ENCODE peak calls at places on chromosomes 13 and 19, in eight cellular contexts. Z is Peyer's patch, U is esophagus squamous epithelium, R is right lobe of liver, N is ovary, M is heart left ventricle, B is breast epithelium, E is tibial nerve. A is an unnamed sample. For H3K36me3, the result is how much of the 10 kb centered on the place peaks cover.

GRCh38 chr13:75411924-75412537 is 69.9 kb downstream of the TBC1D4 start:
- DNase-seq in Z (no peak), N (no peak), M (no peak), E (no peak), R (peak), B (no peak), U (no peak), A (no peak)

GRCh38 chr19:46412983-46413261 is 442 bp downstream of the CCDC8 start:
- DNase-seq in B (no peak), U (no peak), E (no peak), N (no peak), M (no peak), Z (no peak), R (no peak), A (no peak)

GRCh38 chr13:100625447-100625846 is 36.9 kb upstream of the GGACT start:
- DNase-seq in N (no peak), E (no peak), U (no peak), Z (no peak), B (no peak), M (no peak), R (no peak), A (no peak)

GRCh38 chr13:50644081-50644871 is 199.2 kb downstream of the DLEU7 start:
- DNase-seq in B (no peak), U (no peak), N (no peak), Z (no peak), R (no peak), M (no peak), E (no peak), A (no peak)

GRCh38 chr19:4044927-4045557 is 21.7 kb downstream of the ZBTB7A start:
- DNase-seq in R (peak), N (peak), B (no peak), M (no peak), Z (no peak), U (no peak), E (no peak), A (no peak)

GRCh38 chr19:4066682-4067395 is at the start of gene ZBTB7A:
- DNase-seq in U (peak), M (peak), R (peak), N (peak), B (peak), Z (peak), E (peak), A (peak)

GRCh38 chr13:71871844-71872243 is 4.8 kb upstream of the DACH1 start:
- DNase-seq in B (no peak), E (no peak), Z (no peak), U (no peak), R (no peak), M (no peak), N (no peak), A (no peak)

GRCh38 chr13:73335226-73335625 is 276.4 kb downstream of the KLF5 start:
- DNase-seq in R (no peak), U (no peak), M (no peak), Z (no peak), B (no peak), E (no peak), N (no peak), A (no peak)

GRCh38 chr13:80116107-80116506 is 224.8 kb downstream of the SPRY2 start:
- DNase-seq in R (no peak), M (no peak), Z (no peak), N (no peak), U (no peak), E (no peak), B (no peak), A (no peak)

GRCh38 chr13:102346769-102347168 is 55.1 kb downstream of the FGF14 start:
- DNase-seq in E (no peak), N (no peak), U (no peak), M (no peak), B (no peak), R (no peak), Z (no peak), A (no peak)

GRCh38 chr13:112245959-112246358 is 130.2 kb upstream of the SPACA7 start:
- DNase-seq in N (no peak), Z (no peak), B (no peak), U (no peak), M (no peak), R (no peak), E (no peak), A (no peak)

GRCh38 chr19:15014579-15014978 is 34.7 kb upstream of the CASP14 start:
- DNase-seq in R (no peak), B (no peak), N (no peak), Z (no peak), U (no peak), E (no peak), M (no peak), A (no peak)

GRCh38 chr13:98405690-98406344 is 171.1 kb downstream of the STK24 start:
- DNase-seq in M (no peak), Z (no peak), E (no peak), R (no peak), B (no peak), U (no peak), N (no peak), A (no peak)

GRCh38 chr19:46629546-46630025 is 4.7 kb upstream of the PTGIR start:
- DNase-seq in R (no peak), N (no peak), Z (no peak), E (no peak), U (no peak), B (no peak), M (no peak), A (no peak)

GRCh38 chr19:11172576-11172975 is 17.0 kb upstream of the SPC24 start:
- DNase-seq in Z (no peak), B (no peak), U (no peak), E (no peak), N (no peak), M (no peak), R (no peak), A (no peak)

GRCh38 chr19:11173516-11174155 is 18.1 kb upstream of the SPC24 start:
- DNase-seq in Z (no peak), M (no peak), B (no peak), U (no peak), E (no peak), N (no peak), R (no peak), A (no peak)

GRCh38 chr19:11169896-11170678 is 14.5 kb upstream of the SPC24 start:
- DNase-seq in E (no peak), Z (no peak), R (no peak), M (no peak), B (no peak), N (no peak), U (no peak), A (peak)

GRCh38 chr19:11168568-11168967 is 13.0 kb upstream of the SPC24 start:
- DNase-seq in N (no peak), Z (no peak), B (no peak), M (no peak), R (no peak), E (no peak), U (no peak), A (no peak)

GRCh38 chr19:11171144-11171543 is 15.6 kb upstream of the SPC24 start:
- DNase-seq in U (no peak), Z (no peak), B (no peak), E (no peak), N (no peak), M (no peak), R (peak), A (no peak)
- H3K36me3 ChIP-seq in U (under half), Z (half or more), B (under half), E (under half), N (under half), M (half or more), R (under half), A (under half)

GRCh38 chr19:16397791-16398529 is 73.3 kb downstream of the KLF2 start:
- DNase-seq in E (peak), N (no peak), Z (no peak), M (no peak), U (no peak), R (no peak), B (peak), A (no peak)

GRCh38 chr19:16400911-16401675 is 70.7 kb downstream of the EPS15L1 start:
- DNase-seq in M (no peak), N (no peak), U (no peak), Z (no peak), B (peak), R (no peak), E (no peak), A (peak)

GRCh38 chr19:16394681-16395375 is 70.2 kb downstream of the KLF2 start:
- DNase-seq in N (no peak), E (no peak), R (no peak), Z (no peak), M (no peak), B (no peak), U (no peak), A (peak)

GRCh38 chr19:16402076-16402475 is 69.7 kb downstream of the EPS15L1 start:
- DNase-seq in R (no peak), N (no peak), B (no peak), Z (no peak), U (no peak), E (no peak), M (no peak), A (no peak)

DNA sequence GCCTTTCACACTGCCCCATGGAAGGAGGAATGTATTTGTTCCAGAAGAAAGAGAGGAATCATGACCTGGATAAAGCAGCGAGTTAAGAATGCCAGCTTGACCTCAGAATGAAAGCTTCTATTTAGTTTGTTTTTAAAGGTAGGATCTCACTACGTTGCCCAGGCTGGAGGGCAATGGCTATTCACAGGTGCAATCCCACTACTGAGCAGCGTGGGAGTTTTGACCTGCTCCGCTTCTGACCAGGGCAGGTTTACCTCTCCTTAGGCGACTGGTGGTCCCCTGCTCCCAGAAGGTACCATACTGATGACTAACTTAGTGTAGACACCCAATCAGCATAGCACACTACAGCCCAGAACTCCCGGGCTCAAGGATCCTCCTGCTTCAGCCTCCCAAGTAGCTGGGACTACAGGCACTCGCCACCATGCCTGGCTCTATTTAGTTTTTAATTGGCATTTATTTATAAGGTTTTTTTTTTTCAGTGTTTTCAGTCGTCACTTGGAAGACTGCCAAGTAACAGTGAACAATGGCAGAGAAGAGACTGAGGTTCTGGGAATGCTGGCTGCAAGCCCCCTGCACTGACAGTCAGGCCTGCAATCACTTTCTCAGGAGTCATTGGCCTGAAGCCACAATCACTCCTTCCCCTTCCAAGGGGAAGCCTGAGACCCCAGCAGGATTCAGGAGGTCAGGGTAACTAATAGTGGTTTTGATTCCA is 73.1 kb downstream of the EPS15L1 start:
- DNase-seq in Z (no peak), M (no peak), E (no peak), U (no peak), B (no peak), N (no peak), R (no peak), A (no peak)
- H3K27ac ChIP-seq in Z (peak), M (peak), E (peak), U (no peak), B (peak), N (peak), R (no peak), A (peak)

DNA sequence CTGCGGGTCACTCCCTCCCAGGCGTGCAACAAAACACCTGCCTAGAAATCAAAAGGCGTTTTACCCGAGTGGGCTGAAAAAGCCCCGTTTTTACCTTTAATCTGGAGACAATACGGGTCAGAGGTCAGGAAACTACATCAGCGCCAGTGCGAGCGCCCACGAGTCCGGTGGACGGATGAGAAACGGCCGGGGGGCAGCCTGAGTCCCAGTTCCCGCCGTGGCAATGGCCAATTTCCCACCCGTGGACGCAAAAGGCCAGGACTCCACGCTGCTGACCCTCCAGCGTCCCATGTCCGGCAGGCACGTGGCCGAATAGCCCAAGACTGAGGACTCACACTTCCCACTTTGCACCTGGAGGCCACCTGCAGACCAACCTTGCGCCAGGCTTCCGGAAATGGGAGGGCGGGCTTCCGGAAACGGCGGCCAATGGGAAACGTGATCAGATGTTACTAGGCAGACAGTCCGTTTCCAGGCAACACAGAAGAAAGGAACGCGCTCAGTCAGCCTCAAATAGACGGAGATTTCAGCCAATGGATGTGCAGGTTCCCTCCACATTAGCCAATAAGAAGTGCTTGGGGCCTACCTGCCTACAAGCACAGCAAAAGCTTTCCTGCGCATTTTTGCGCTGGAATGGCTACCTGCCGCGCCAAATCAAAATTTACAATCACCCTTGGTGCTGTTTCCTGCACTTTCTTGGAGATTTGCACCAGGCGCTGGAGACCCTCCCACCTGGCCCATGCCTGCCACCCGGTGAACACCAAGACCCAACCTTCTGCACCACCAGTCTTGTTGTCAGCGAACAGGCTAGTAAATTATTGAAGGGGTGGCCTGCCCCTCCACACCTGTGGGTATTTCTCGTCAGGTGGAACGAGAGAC is 47.4 kb downstream of the ZFP14 start:
- DNase-seq in N (peak), Z (peak), U (peak), B (peak), R (peak), E (peak), M (peak), A (peak)
- TF ChIP-seq POLR2A in N (peak), Z (no peak), U (no peak), B (no peak), R (no peak), E (no peak), M (peak), A (no peak)

GRCh38 chr19:35723671-35724070 is 5.9 kb downstream of the KMT2B start:
- DNase-seq in B (no peak), U (no peak), R (no peak), E (no peak), Z (no peak), M (no peak), N (no peak), A (no peak)

GRCh38 chr19:35721374-35721773 is 3.6 kb downstream of the KMT2B start:
- DNase-seq in U (no peak), E (no peak), R (no peak), M (no peak), B (no peak), Z (no peak), N (no peak), A (no peak)

GRCh38 chr19:35722897-35723296 is 5.1 kb downstream of the KMT2B start:
- DNase-seq in E (no peak), M (no peak), Z (no peak), R (no peak), B (no peak), U (no peak), N (no peak), A (no peak)

GRCh38 chr19:35720648-35721047 is 2.8 kb downstream of the KMT2B start:
- DNase-seq in U (no peak), N (no peak), Z (no peak), R (peak), M (no peak), E (no peak), B (no peak), A (no peak)

GRCh38 chr19:35722461-35722860 is 4.7 kb downstream of the KMT2B start:
- DNase-seq in B (no peak), U (no peak), Z (no peak), N (no peak), M (no peak), R (no peak), E (no peak), A (no peak)
- H3K36me3 ChIP-seq in B (under half), U (half or more), Z (half or more), N (under half), M (half or more), R (under half), E (under half), A (under half)

GRCh38 chr13:88188986-88189385 is 517.8 kb downstream of the SLITRK5 start:
- DNase-seq in B (no peak), M (no peak), U (no peak), N (no peak), R (no peak), E (no peak), Z (no peak), A (no peak)
- H3K27ac ChIP-seq in B (no peak), M (no peak), U (no peak), N (no peak), R (no peak), E (no peak), Z (no peak), A (no peak)

DNA sequence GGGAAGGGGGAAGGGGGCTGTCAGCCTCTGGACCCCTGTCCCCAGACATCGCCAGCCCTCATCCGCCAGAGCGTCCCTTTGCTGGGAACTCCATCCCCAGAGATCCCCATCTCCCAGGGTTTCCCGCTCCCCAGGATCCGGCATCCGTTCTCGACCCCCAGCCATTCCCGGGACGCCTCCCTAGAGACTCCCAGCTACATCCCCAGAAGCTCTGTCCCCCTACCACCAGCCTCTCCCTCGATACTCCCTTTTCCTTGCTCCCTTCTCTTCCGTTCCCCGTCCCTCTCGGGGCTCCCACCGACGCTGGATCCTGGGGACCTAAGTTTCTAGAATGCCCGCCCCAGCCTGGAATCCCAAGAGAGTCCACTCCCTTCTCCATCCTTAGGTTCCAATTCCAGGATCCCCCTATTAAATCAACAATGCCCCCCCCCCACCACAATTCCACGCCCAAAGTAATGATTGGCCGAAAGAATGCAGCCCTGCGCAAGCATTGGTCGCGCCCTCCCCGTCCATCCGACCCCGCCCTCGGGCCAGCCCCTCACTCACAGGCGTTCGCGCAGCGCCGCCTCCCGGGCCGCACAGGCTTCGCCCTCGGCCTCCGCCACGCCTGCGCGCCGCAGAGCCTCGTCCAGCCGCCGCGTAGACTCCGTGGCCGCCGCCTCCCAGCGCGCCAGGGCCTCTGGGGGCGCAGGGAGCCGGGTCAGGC is 3.2 kb downstream of the CCDC194 start:
- DNase-seq in B (peak), U (no peak), Z (peak), E (peak), M (peak), N (peak), R (peak), A (peak)
- TF ChIP-seq POLR2A in B (no peak), U (no peak), Z (no peak), E (no peak), M (peak), N (peak), R (no peak), A (peak)

GRCh38 chr19:53076984-53077383 is 26.2 kb downstream of the ZNF160 start:
- DNase-seq in M (peak), N (no peak), R (no peak), B (no peak), E (peak), U (no peak), Z (no peak), A (peak)
- H3K36me3 ChIP-seq in M (under half), N (under half), R (under half), B (under half), E (under half), U (under half), Z (half or more), A (under half)

DNA sequence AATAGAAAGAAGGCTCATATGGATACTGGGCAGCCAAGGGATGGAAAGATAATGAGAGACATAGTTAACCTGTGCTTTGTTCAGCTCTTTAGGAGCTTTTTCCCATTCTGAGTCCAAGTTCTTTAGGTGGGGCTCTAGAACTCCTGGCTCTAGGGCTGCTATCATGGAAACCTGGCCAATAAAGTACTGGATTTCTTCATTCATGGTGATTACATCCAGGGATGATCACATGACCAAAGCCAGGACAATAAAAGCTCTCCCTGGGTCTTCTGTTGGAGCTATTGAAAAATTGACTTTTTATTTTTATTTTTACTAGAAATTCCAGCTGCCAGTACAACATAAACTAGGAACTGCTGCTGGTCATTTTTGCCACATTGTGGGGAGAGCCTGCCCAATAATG is 224.8 kb upstream of the STARD13 start:
- DNase-seq in M (no peak), B (no peak), N (no peak), E (no peak), R (no peak), Z (no peak), U (no peak), A (no peak)
- H3K27ac ChIP-seq in M (peak), B (peak), N (no peak), E (peak), R (no peak), Z (no peak), U (peak), A (peak)

A was measured in uterus.